ENCODE peak calls at places on chromosomes 7 and 10, in ten cellular contexts. One of them, this sample, is unnamed.
A peak's percentile ranks its signal among the peaks of the same experiment; 100 is the strongest.

GRCh38 chr7:15854841-15855576 is 168.5 kb upstream of the MEOX2 start:
- DNase-seq in prostate gland: no peak
- DNase-seq in K562: no peak
- DNase-seq in adrenal gland: no peak
- DNase-seq in HCT116: no peak
- DNase-seq in uterus: no peak
- DNase-seq in heart left ventricle: no peak
- DNase-seq in IMR-90: no peak
- DNase-seq in transverse colon: no peak
- DNase-seq in sigmoid colon: no peak
- DNase-seq in this sample: no peak

GRCh38 chr7:39271386-39271785 is 293.7 kb downstream of the POU6F2 start:
- DNase-seq in transverse colon: peak; percentile 22
- DNase-seq in adrenal gland: peak; percentile 45
- DNase-seq in uterus: peak; percentile 17
- DNase-seq in heart left ventricle: peak; percentile 53
- DNase-seq in prostate gland: peak; percentile 53
- DNase-seq in sigmoid colon: peak; percentile 82
- DNase-seq in IMR-90: no peak
- DNase-seq in HCT116: no peak
- DNase-seq in K562: no peak
- DNase-seq in this sample: no peak

GRCh38 chr10:100715445-100716385 is 29.7 kb upstream of the PAX2 start:
- DNase-seq in K562: peak; percentile 20
- DNase-seq in prostate gland: no peak
- DNase-seq in uterus: no peak
- DNase-seq in adrenal gland: no peak
- DNase-seq in heart left ventricle: no peak
- DNase-seq in sigmoid colon: peak; percentile 32
- DNase-seq in IMR-90: no peak
- DNase-seq in HCT116: no peak
- DNase-seq in transverse colon: no peak
- DNase-seq in this sample: no peak

GRCh38 chr7:92025260-92025659 is 84.6 kb downstream of the AKAP9 start:
- DNase-seq in HCT116: no peak
- DNase-seq in sigmoid colon: no peak
- DNase-seq in heart left ventricle: no peak
- DNase-seq in uterus: no peak
- DNase-seq in transverse colon: no peak
- DNase-seq in adrenal gland: no peak
- DNase-seq in K562: no peak
- DNase-seq in IMR-90: peak; percentile 87
- DNase-seq in prostate gland: no peak
- DNase-seq in this sample: no peak

GRCh38 chr7:139075031-139075652 is 34.4 kb downstream of the ZC3HAV1 start:
- DNase-seq in heart left ventricle: peak; percentile 70
- DNase-seq in K562: peak; percentile 77
- DNase-seq in IMR-90: peak; percentile 77
- DNase-seq in uterus: peak; percentile 57
- DNase-seq in sigmoid colon: peak; percentile 86
- DNase-seq in HCT116: peak; percentile 56
- DNase-seq in adrenal gland: peak; percentile 84
- DNase-seq in prostate gland: peak; percentile 75
- DNase-seq in transverse colon: peak; percentile 66
- DNase-seq in this sample: peak; percentile 65

GRCh38 chr10:49053053-49053997 is 62.0 kb downstream of the VSTM4 start:
- DNase-seq in HCT116: no peak
- DNase-seq in IMR-90: no peak
- DNase-seq in adrenal gland: peak; percentile 70
- DNase-seq in K562: no peak
- DNase-seq in uterus: no peak
- DNase-seq in transverse colon: no peak
- DNase-seq in prostate gland: peak; percentile 26
- DNase-seq in heart left ventricle: peak; percentile 69
- DNase-seq in sigmoid colon: no peak
- DNase-seq in this sample: no peak

GRCh38 chr10:60340973-60341372 is 48.7 kb downstream of the ANK3 start:
- DNase-seq in adrenal gland: no peak
- DNase-seq in prostate gland: no peak
- DNase-seq in HCT116: no peak
- DNase-seq in heart left ventricle: no peak
- DNase-seq in sigmoid colon: no peak
- DNase-seq in K562: no peak
- DNase-seq in IMR-90: no peak
- DNase-seq in uterus: no peak
- DNase-seq in transverse colon: no peak
- DNase-seq in this sample: no peak

GRCh38 chr10:131198843-131199242 is 112.7 kb downstream of the TCERG1L start:
- DNase-seq in transverse colon: no peak
- DNase-seq in adrenal gland: no peak
- DNase-seq in heart left ventricle: no peak
- DNase-seq in K562: no peak
- DNase-seq in sigmoid colon: no peak
- DNase-seq in uterus: no peak
- DNase-seq in prostate gland: no peak
- DNase-seq in IMR-90: no peak
- DNase-seq in HCT116: no peak
- DNase-seq in this sample: no peak

GRCh38 chr7:36598056-36598675 is 126.1 kb downstream of the AOAH start:
- DNase-seq in transverse colon: no peak
- DNase-seq in adrenal gland: no peak
- DNase-seq in K562: no peak
- DNase-seq in sigmoid colon: no peak
- DNase-seq in prostate gland: no peak
- DNase-seq in uterus: no peak
- DNase-seq in IMR-90: peak; percentile 5
- DNase-seq in heart left ventricle: no peak
- DNase-seq in HCT116: no peak
- DNase-seq in this sample: no peak

GRCh38 chr10:63430091-63430998 is 35.4 kb downstream of the JMJD1C start:
- DNase-seq in prostate gland: no peak
- DNase-seq in heart left ventricle: no peak
- DNase-seq in transverse colon: no peak
- DNase-seq in HCT116: peak; percentile 3
- DNase-seq in IMR-90: peak; percentile 74
- DNase-seq in K562: no peak
- DNase-seq in uterus: no peak
- DNase-seq in adrenal gland: peak; percentile 42
- DNase-seq in sigmoid colon: no peak
- DNase-seq in this sample: no peak

GRCh38 chr10:132001238-132001977 is 19.7 kb upstream of the BNIP3 start:
- DNase-seq in K562: no peak
- DNase-seq in sigmoid colon: peak; percentile 50
- DNase-seq in heart left ventricle: no peak
- DNase-seq in IMR-90: peak; percentile 43
- DNase-seq in uterus: no peak
- DNase-seq in adrenal gland: no peak
- DNase-seq in transverse colon: no peak
- DNase-seq in HCT116: no peak
- DNase-seq in prostate gland: peak; percentile 47
- DNase-seq in this sample: no peak

GRCh38 chr7:52705768-52706167 is 329.7 kb upstream of the POM121L12 start:
- DNase-seq in heart left ventricle: no peak
- DNase-seq in transverse colon: no peak
- DNase-seq in adrenal gland: no peak
- DNase-seq in uterus: no peak
- DNase-seq in IMR-90: no peak
- DNase-seq in sigmoid colon: no peak
- DNase-seq in prostate gland: no peak
- DNase-seq in K562: no peak
- DNase-seq in HCT116: no peak
- DNase-seq in this sample: no peak

GRCh38 chr7:116226664-116227063 is 16.3 kb downstream of the TES start:
- DNase-seq in K562: no peak
- DNase-seq in heart left ventricle: no peak
- DNase-seq in transverse colon: no peak
- DNase-seq in prostate gland: no peak
- DNase-seq in sigmoid colon: no peak
- DNase-seq in adrenal gland: no peak
- DNase-seq in uterus: no peak
- DNase-seq in HCT116: no peak
- DNase-seq in IMR-90: peak; percentile 7
- DNase-seq in this sample: no peak

GRCh38 chr10:52883996-52884871 is 111.7 kb upstream of the MBL2 start:
- DNase-seq in IMR-90: peak; percentile 67
- DNase-seq in HCT116: peak; percentile 23
- DNase-seq in adrenal gland: peak; percentile 50
- DNase-seq in prostate gland: peak; percentile 42
- DNase-seq in heart left ventricle: no peak
- DNase-seq in uterus: no peak
- DNase-seq in transverse colon: no peak
- DNase-seq in K562: peak; percentile 29
- DNase-seq in sigmoid colon: no peak
- DNase-seq in this sample: peak; percentile 49

GRCh38 chr7:7944619-7945282 is 23.8 kb upstream of the GLCCI1 start:
- DNase-seq in K562: no peak
- DNase-seq in prostate gland: no peak
- DNase-seq in sigmoid colon: no peak
- DNase-seq in IMR-90: no peak
- DNase-seq in HCT116: no peak
- DNase-seq in heart left ventricle: no peak
- DNase-seq in uterus: no peak
- DNase-seq in transverse colon: peak; percentile 69
- DNase-seq in adrenal gland: no peak
- DNase-seq in this sample: peak; percentile 81
- TF ChIP-seq POLR2A in K562: no peak
- TF ChIP-seq POLR2A in prostate gland: no peak
- TF ChIP-seq POLR2A in sigmoid colon: no peak
- TF ChIP-seq POLR2A in IMR-90: no peak
- TF ChIP-seq POLR2A in HCT116: no peak
- TF ChIP-seq POLR2A in heart left ventricle: no peak
- TF ChIP-seq POLR2A in uterus: no peak
- TF ChIP-seq POLR2A in transverse colon: no peak
- TF ChIP-seq POLR2A in adrenal gland: no peak
- TF ChIP-seq POLR2A in this sample: no peak

DNA sequence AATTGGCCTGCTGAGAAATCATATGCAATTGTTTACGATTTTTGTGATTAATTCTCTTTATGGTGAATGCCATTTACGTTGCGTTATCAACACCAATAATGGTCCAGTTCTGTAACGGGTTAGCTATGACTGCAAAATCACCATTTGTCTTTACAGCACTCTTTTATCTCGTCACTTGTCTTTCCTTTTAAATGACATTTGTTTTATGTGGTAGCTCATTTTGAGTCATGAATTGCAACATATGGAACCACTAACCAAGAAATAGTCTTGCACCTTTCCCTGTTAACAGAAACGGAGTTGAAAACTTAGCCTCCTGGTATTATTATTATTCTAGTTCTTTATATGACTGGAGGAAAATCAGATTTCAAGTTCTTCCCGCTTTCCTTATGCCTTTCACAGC is 3.1 kb upstream of the KIAA1217 start:
- DNase-seq in IMR-90: no peak
- DNase-seq in prostate gland: no peak
- DNase-seq in HCT116: no peak
- DNase-seq in uterus: no peak
- DNase-seq in K562: no peak
- DNase-seq in adrenal gland: no peak
- DNase-seq in transverse colon: no peak
- DNase-seq in heart left ventricle: no peak
- DNase-seq in sigmoid colon: no peak
- DNase-seq in this sample: no peak
- H3K27ac ChIP-seq in IMR-90: no peak overlapping the region
- H3K27ac ChIP-seq in prostate gland: no peak overlapping the region
- H3K27ac ChIP-seq in HCT116: no peak overlapping the region
- H3K27ac ChIP-seq in uterus: no peak overlapping the region
- H3K27ac ChIP-seq in K562: no peak overlapping the region
- H3K27ac ChIP-seq in adrenal gland: no peak overlapping the region
- H3K27ac ChIP-seq in transverse colon: no peak overlapping the region
- H3K27ac ChIP-seq in heart left ventricle: no peak overlapping the region
- H3K27ac ChIP-seq in sigmoid colon: no peak overlapping the region
- H3K27ac ChIP-seq in this sample: no peak overlapping the region

GRCh38 chr7:43643842-43644241 is 60.9 kb downstream of the STK17A start:
- DNase-seq in HCT116: no peak
- DNase-seq in prostate gland: no peak
- DNase-seq in IMR-90: no peak
- DNase-seq in transverse colon: no peak
- DNase-seq in heart left ventricle: no peak
- DNase-seq in uterus: no peak
- DNase-seq in sigmoid colon: no peak
- DNase-seq in adrenal gland: no peak
- DNase-seq in K562: no peak
- DNase-seq in this sample: no peak

GRCh38 chr7:43642897-43643630 is 60.2 kb downstream of the STK17A start:
- DNase-seq in IMR-90: no peak
- DNase-seq in transverse colon: no peak
- DNase-seq in HCT116: no peak
- DNase-seq in uterus: no peak
- DNase-seq in sigmoid colon: no peak
- DNase-seq in prostate gland: no peak
- DNase-seq in K562: no peak
- DNase-seq in heart left ventricle: peak; percentile 34
- DNase-seq in adrenal gland: no peak
- DNase-seq in this sample: no peak

GRCh38 chr7:43639858-43640491 is 57.1 kb downstream of the STK17A start:
- DNase-seq in uterus: no peak
- DNase-seq in HCT116: no peak
- DNase-seq in K562: no peak
- DNase-seq in sigmoid colon: no peak
- DNase-seq in heart left ventricle: peak; percentile 73
- DNase-seq in prostate gland: no peak
- DNase-seq in adrenal gland: peak; percentile 84
- DNase-seq in IMR-90: peak; percentile 75
- DNase-seq in transverse colon: peak; percentile 61
- DNase-seq in this sample: peak; percentile 73

GRCh38 chr7:43637114-43637806 is 54.4 kb downstream of the STK17A start:
- DNase-seq in uterus: no peak
- DNase-seq in prostate gland: no peak
- DNase-seq in heart left ventricle: no peak
- DNase-seq in HCT116: no peak
- DNase-seq in adrenal gland: no peak
- DNase-seq in sigmoid colon: no peak
- DNase-seq in transverse colon: no peak
- DNase-seq in K562: no peak
- DNase-seq in IMR-90: peak; percentile 73
- DNase-seq in this sample: no peak

DNA sequence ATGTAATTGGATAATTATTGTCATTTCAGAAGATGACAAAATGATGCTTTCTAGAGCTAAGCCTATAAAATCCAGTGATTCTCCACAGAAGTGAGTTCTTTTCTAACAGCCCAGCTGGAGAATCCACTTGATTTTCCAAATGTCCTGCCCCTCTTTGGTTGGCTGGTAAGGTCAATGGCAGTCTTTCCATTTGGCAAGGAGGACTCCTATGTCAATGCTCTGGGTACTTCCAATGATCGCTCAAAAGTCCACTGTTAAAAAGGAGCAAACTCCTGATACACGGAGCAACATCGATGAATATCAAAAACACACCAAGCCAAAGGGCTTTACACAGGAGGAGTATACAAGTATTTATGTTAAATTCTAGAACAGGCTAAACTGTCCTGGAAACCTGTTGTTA is 57.8 kb downstream of the STK17A start:
- DNase-seq in K562: no peak
- DNase-seq in heart left ventricle: no peak
- DNase-seq in sigmoid colon: no peak
- DNase-seq in transverse colon: no peak
- DNase-seq in prostate gland: no peak
- DNase-seq in HCT116: no peak
- DNase-seq in IMR-90: no peak
- DNase-seq in uterus: no peak
- DNase-seq in adrenal gland: no peak
- DNase-seq in this sample: no peak
- TF ChIP-seq POLR2A in K562: no peak
- TF ChIP-seq POLR2A in heart left ventricle: no peak
- TF ChIP-seq POLR2A in sigmoid colon: no peak
- TF ChIP-seq POLR2A in transverse colon: no peak
- TF ChIP-seq POLR2A in prostate gland: no peak
- TF ChIP-seq POLR2A in HCT116: no peak
- TF ChIP-seq POLR2A in IMR-90: no peak
- TF ChIP-seq POLR2A in uterus: no peak
- TF ChIP-seq POLR2A in adrenal gland: no peak
- TF ChIP-seq POLR2A in this sample: no peak

GRCh38 chr7:25753837-25754236 is 398.2 kb upstream of the NFE2L3 start:
- DNase-seq in HCT116: no peak
- DNase-seq in transverse colon: no peak
- DNase-seq in K562: no peak
- DNase-seq in adrenal gland: no peak
- DNase-seq in IMR-90: no peak
- DNase-seq in heart left ventricle: no peak
- DNase-seq in prostate gland: no peak
- DNase-seq in sigmoid colon: no peak
- DNase-seq in uterus: no peak
- DNase-seq in this sample: no peak
- H3K27ac ChIP-seq in HCT116: no peak overlapping the region
- H3K27ac ChIP-seq in transverse colon: peak overlapping the region; percentile 79
- H3K27ac ChIP-seq in K562: no peak overlapping the region
- H3K27ac ChIP-seq in adrenal gland: no peak overlapping the region
- H3K27ac ChIP-seq in IMR-90: no peak overlapping the region
- H3K27ac ChIP-seq in heart left ventricle: no peak overlapping the region
- H3K27ac ChIP-seq in prostate gland: peak overlapping the region; percentile 49
- H3K27ac ChIP-seq in sigmoid colon: peak overlapping the region; percentile 82
- H3K27ac ChIP-seq in uterus: peak overlapping the region; percentile 95
- H3K27ac ChIP-seq in this sample: no peak overlapping the region

This sample was measured in Peyer's patch.